ENCODE peak calls at places on chromosomes 5 and 9, in six cellular contexts. X is uterus, B is tibial nerve, Z is progenitor cell of endocrine pancreas, Q is upper lobe of left lung, R is cardiac fibroblast. D is an unnamed sample.

GRCh38 chr5:139482050-139482889 is at the start of gene STING1:
- DNase-seq in X (peak), B (peak), Z (no peak), Q (peak), R (peak), D (no peak)

GRCh38 chr9:26813247-26813646 is 79.4 kb downstream of the CAAP1 start:
- DNase-seq in X (no peak), B (no peak), Z (no peak), Q (no peak), R (no peak), D (no peak)

GRCh38 chr5:90994796-90995195 is 388.3 kb downstream of the ARRDC3 start:
- DNase-seq in X (no peak), B (no peak), Z (no peak), Q (no peak), R (no peak), D (no peak)

GRCh38 chr5:33361781-33362180 is 79.0 kb upstream of the TARS1 start:
- DNase-seq in X (no peak), B (no peak), Z (no peak), Q (no peak), R (no peak), D (no peak)

GRCh38 chr9:135020481-135021392 is 66.7 kb upstream of the OLFM1 start:
- DNase-seq in X (no peak), B (no peak), Z (no peak), Q (no peak), R (no peak), D (no peak)

GRCh38 chr9:2502210-2502609 is 119.4 kb upstream of the VLDLR start:
- DNase-seq in X (no peak), B (no peak), Z (no peak), Q (no peak), R (no peak), D (no peak)

GRCh38 chr5:87246046-87246445 is 21.6 kb upstream of the RASA1 start:
- DNase-seq in X (no peak), B (no peak), Z (no peak), Q (no peak), R (no peak), D (no peak)

GRCh38 chr5:124604419-124604818 is 142.0 kb downstream of the ZNF608 start:
- DNase-seq in X (no peak), B (no peak), Z (no peak), Q (no peak), R (no peak), D (no peak)

GRCh38 chr5:159316519-159317383 is 13.5 kb downstream of the IL12B start:
- DNase-seq in X (no peak), B (no peak), Z (no peak), Q (no peak), R (peak), D (peak)

GRCh38 chr5:132260051-132260450 is 2.6 kb downstream of the PDLIM4 start:
- DNase-seq in X (peak), B (no peak), Z (no peak), Q (no peak), R (peak), D (no peak)

GRCh38 chr9:35350212-35350611 is 139.7 kb upstream of the RUSC2 start:
- DNase-seq in X (no peak), B (no peak), Z (no peak), Q (no peak), R (no peak), D (no peak)

GRCh38 chr5:109786177-109786576 is 96.5 kb downstream of the MAN2A1 start:
- DNase-seq in X (no peak), B (no peak), Z (no peak), Q (no peak), R (no peak), D (no peak)

GRCh38 chr5:167294861-167295685 is 996.4 kb upstream of the WWC1 start:
- DNase-seq in X (no peak), B (no peak), Z (no peak), Q (no peak), R (peak), D (no peak)

GRCh38 chr9:130990362-130991226 is 18.4 kb upstream of the LAMC3 start:
- DNase-seq in X (no peak), B (no peak), Z (no peak), Q (peak), R (no peak), D (no peak)

GRCh38 chr5:81800797-81801196 is 49.9 kb upstream of the SSBP2 start:
- DNase-seq in X (no peak), B (no peak), Z (no peak), Q (no peak), R (no peak), D (no peak)

GRCh38 chr5:44332360-44332971 is 56.8 kb downstream of the FGF10 start:
- DNase-seq in X (no peak), B (no peak), Z (no peak), Q (no peak), R (peak), D (no peak)

GRCh38 chr5:10457682-10458574 is 16.2 kb downstream of the ROPN1L start:
- DNase-seq in X (peak), B (no peak), Z (no peak), Q (no peak), R (peak), D (peak)

GRCh38 chr5:54722846-54723433 is 205.4 kb downstream of the SNX18 start:
- DNase-seq in X (no peak), B (no peak), Z (no peak), Q (no peak), R (peak), D (no peak)

GRCh38 chr5:2009986-2010914 is 127.5 kb upstream of the IRX4 start:
- DNase-seq in X (no peak), B (no peak), Z (no peak), Q (no peak), R (no peak), D (no peak)

GRCh38 chr9:115615821-115616665 is 498.1 kb upstream of the TNC start:
- DNase-seq in X (no peak), B (no peak), Z (no peak), Q (no peak), R (peak), D (no peak)

GRCh38 chr5:112975721-112976431 is 722 bp upstream of the DCP2 start:
- DNase-seq in X (no peak), B (no peak), Z (no peak), Q (no peak), R (no peak), D (no peak)

GRCh38 chr5:114360362-114360761 is 1.5 kb upstream of the KCNN2 start:
- DNase-seq in X (no peak), B (no peak), Z (no peak), Q (no peak), R (no peak), D (no peak)

GRCh38 chr5:176529824-176530195 is 7.4 kb downstream of the RNF44 start:
- DNase-seq in X (no peak), B (no peak), Z (no peak), Q (no peak), R (no peak), D (no peak)

GRCh38 chr9:112012026-112012902 is 115.7 kb downstream of the UGCG start:
- DNase-seq in X (peak), B (no peak), Z (no peak), Q (no peak), R (peak), D (no peak)

GRCh38 chr5:43044181-43044914 is 4.2 kb upstream of the ANXA2R start:
- DNase-seq in X (peak), B (no peak), Z (no peak), Q (peak), R (no peak), D (no peak)

GRCh38 chr5:143645356-143645755 is 166.6 kb upstream of the HMHB1 start:
- DNase-seq in X (no peak), B (no peak), Z (no peak), Q (no peak), R (no peak), D (no peak)

GRCh38 chr5:42274913-42275312 is 148.3 kb upstream of the GHR start:
- DNase-seq in X (no peak), B (no peak), Z (no peak), Q (no peak), R (peak), D (no peak)

GRCh38 chr9:136748201-136748600 is at the start of gene LCN6:
- DNase-seq in X (no peak), B (no peak), Z (no peak), Q (peak), R (no peak), D (no peak)

GRCh38 chr5:135442387-135443256 is 4.5 kb downstream of the DCANP1 start:
- DNase-seq in X (no peak), B (no peak), Z (no peak), Q (no peak), R (no peak), D (no peak)

GRCh38 chr9:125950880-125951471 is 203.8 kb downstream of the PBX3 start:
- DNase-seq in X (no peak), B (no peak), Z (no peak), Q (no peak), R (no peak), D (no peak)

GRCh38 chr9:114657705-114658104 is at the start of gene TEX53:
- DNase-seq in X (no peak), B (no peak), Z (no peak), Q (no peak), R (no peak), D (no peak)

DNA sequence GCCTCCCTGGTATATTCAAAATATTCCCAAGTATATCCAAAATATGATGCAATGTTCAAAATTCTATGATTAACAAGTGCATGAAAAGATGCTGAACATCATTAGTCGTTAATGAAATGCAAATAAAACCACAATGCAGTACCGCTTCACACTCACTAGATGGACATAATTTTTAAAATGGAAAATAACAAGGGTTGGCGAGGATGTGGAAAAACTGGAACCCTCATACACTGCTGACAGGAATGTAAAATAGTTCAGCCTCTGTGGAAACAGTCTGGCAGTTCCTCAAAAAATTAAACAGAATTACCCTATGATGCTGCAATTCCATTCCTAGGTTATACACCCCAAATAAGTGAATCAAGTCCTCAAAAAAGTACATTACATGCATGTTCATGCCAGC is 36.1 kb upstream of the MYOT start:
- DNase-seq in X (peak), B (no peak), Z (no peak), Q (no peak), R (peak), D (no peak)
- TF ChIP-seq CTCF in X (peak), B (no peak), Z (no peak), Q (no peak), R (peak), D (peak)

DNA sequence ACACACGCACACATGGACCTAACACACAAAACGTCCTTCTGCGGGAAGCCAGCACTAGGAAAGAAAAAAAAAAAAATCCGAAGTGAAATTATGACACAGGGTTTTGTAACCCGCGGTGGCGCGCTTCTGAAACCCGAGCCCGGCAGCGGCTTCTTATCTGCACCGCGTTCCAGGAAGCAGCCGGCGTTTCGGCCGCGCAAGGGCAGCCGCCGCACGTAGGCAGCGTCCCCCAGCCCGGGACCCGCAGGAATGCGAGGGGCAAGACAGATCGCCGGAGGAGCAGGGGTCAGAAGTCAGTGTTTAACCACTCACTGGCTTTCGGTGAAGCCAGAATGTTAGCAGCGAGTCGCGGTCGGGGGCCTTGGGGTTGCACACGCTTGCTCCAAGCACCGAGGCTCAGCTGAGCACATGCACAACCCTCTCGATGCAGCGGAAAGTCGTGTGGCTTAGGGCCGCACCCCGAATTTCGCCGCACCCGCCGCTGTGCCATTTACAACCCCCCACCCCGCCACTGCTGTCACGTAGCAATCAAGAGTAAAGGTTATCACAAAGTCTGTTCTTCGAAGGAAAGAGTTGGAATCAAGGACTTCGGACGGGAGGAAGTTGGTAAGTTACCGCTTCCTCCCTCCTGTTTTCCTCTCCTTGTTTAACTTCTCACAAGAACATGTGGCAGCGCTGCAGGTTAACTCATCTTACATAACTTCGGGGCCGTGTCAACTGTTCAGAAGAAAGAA is 167.9 kb downstream of the AUH start:
- DNase-seq in X (peak), B (peak), Z (peak), Q (peak), R (peak), D (peak)
- TF ChIP-seq CTCF in X (no peak), B (no peak), Z (no peak), Q (no peak), R (no peak), D (no peak)

DNA sequence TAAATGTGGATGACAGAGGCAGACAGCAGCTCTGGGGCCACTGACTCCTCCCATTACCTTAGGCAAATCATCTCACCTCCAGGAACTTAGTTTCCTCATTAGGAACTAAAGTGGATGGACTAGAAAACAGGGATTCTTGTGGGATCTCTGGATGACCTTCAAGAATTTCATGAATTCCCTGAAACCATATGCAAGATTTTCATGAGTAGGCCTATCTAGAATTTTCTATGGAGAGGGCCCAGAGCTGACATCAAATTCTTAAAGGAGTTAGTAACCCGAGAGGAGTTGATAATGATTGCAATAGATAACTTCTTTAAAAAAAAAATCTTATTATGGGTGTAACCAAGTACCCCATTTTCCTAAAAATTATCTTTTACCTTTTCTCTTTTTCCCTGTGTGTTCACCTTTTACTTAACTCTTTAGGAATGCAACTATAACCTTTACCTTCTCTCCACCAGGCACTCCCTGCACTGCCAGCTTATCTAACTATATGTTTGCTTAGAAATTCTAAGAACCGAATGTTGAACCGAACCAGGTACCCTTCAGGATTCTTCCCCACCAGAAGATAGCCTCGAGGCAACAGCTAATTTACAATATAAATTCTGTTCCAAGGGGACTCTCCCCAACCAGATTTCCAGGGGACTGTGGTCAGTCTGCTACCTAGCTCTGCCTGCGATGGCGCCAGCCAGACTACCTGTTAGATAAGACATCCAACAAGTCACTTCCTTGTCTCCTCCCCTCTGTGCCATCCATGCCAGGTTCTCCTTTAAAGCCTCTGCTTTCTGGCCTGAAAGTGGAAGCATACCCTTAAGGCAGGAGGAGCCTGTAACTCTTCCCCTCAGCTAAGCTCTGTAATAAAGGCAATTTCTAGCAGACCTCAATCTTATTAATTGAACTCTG is 86.0 kb downstream of the GCNT4 start:
- DNase-seq in X (no peak), B (no peak), Z (no peak), Q (no peak), R (no peak), D (no peak)
- TF ChIP-seq CTCF in X (no peak), B (no peak), Z (no peak), Q (no peak), R (no peak), D (no peak)

GRCh38 chr5:39137391-39138181 is 63.4 kb upstream of the RICTOR start:
- DNase-seq in X (no peak), B (no peak), Z (no peak), Q (no peak), R (no peak), D (no peak)
- TF ChIP-seq CTCF in X (no peak), B (no peak), Z (peak), Q (no peak), R (peak), D (no peak)

DNA sequence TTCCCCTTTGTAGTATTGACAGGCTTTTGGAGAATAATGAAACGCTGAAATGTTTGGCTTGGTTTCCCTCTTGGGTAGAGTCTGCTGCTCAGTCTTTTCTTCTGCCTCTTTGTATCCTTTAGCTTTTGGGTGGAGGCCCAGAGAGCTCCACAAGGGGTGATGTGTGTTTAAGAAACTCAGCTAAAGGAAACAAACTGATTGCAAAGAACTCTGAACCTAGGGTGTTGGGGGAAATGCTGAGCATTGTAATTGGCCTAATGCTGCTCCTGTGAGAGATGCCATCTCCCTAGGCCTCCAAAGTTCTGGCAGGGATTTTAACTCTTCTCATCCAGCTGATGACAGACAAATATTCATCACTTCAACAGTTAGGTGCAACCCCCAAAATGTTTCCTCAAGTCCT is 30.7 kb upstream of the ZSWIM6 start:
- DNase-seq in X (no peak), B (no peak), Z (no peak), Q (no peak), R (peak), D (no peak)
- TF ChIP-seq CTCF in X (no peak), B (no peak), Z (no peak), Q (no peak), R (peak), D (no peak)

D was measured in glutamatergic neuron.